ENCODE peak calls at places on chromosome 13, in four cellular contexts. J is IMR-90, M is transverse colon, X is H1. H is an unnamed sample.
A peak's percentile ranks its signal among the peaks of the same experiment; 100 is the strongest.

GRCh38 chr13:66659291-66660012 is 570.7 kb downstream of the PCDH9 start:
- DNase-seq in X (no peak), J (no peak), M (no peak), H (no peak)

GRCh38 chr13:51785592-51786424 is 18.2 kb downstream of the DHRS12 start:
- DNase-seq in J (peak; percentile 44), M (no peak), X (no peak), H (peak; percentile 53)

GRCh38 chr13:66264976-66265375 is 965.2 kb downstream of the PCDH9 start:
- DNase-seq in J (peak; percentile 1), M (no peak), X (no peak), H (no peak)

GRCh38 chr13:20943519-20944012 is 41.0 kb upstream of the XPO4 start:
- DNase-seq in J (peak; percentile 97), M (peak; percentile 91), X (peak; percentile 87), H (peak; percentile 92)

GRCh38 chr13:23579072-23579885 is 9.1 kb downstream of the TNFRSF19 start:
- DNase-seq in J (peak; percentile 87), X (peak; percentile 98), M (peak; percentile 92), H (peak; percentile 87)

GRCh38 chr13:81927347-81927746 is 1586.4 kb upstream of the SPRY2 start:
- DNase-seq in J (no peak), M (no peak), X (no peak), H (no peak)

GRCh38 chr13:96034662-96035061 is 18.5 kb downstream of the UGGT2 start:
- DNase-seq in X (no peak), M (no peak), J (no peak), H (no peak)

GRCh38 chr13:49055021-49055420 is 79.3 kb downstream of the FNDC3A start:
- DNase-seq in M (no peak), X (no peak), J (no peak), H (no peak)

GRCh38 chr13:26628706-26629105 is 71.2 kb downstream of the WASF3 start:
- DNase-seq in M (peak; percentile 11), J (peak; percentile 40), X (no peak), H (peak; percentile 24)

GRCh38 chr13:26585136-26585535 is 27.7 kb downstream of the WASF3 start:
- DNase-seq in X (no peak), M (no peak), J (peak; percentile 73), H (no peak)

GRCh38 chr13:33639158-33639557 is 178.8 kb upstream of the RFC3 start:
- DNase-seq in X (no peak), M (peak; percentile 22), J (peak; percentile 44), H (no peak)

GRCh38 chr13:32408999-32409313 is 19.0 kb downstream of the N4BP2L1 start:
- DNase-seq in X (no peak), M (no peak), J (no peak), H (peak; percentile 72)

GRCh38 chr13:84867246-84867645 is 932.0 kb downstream of the SLITRK6 start:
- DNase-seq in M (no peak), J (no peak), X (no peak), H (no peak)

GRCh38 chr13:25722893-25723292 is 328.9 kb downstream of the SHISA2 start:
- DNase-seq in X (no peak), J (no peak), M (no peak), H (no peak)

GRCh38 chr13:51523082-51523518 is 61.2 kb upstream of the WDFY2 start:
- DNase-seq in J (peak; percentile 69), X (no peak), M (peak; percentile 12), H (peak; percentile 23)

GRCh38 chr13:83881917-83882625 is at the start of gene SLITRK1:
- DNase-seq in J (peak; percentile 19), M (no peak), X (peak; percentile 93), H (peak; percentile 41)

GRCh38 chr13:71704650-71705049 is 162.4 kb downstream of the DACH1 start:
- DNase-seq in M (no peak), X (no peak), J (no peak), H (no peak)

GRCh38 chr13:104143760-104144406 is 1077.7 kb upstream of the SLC10A2 start:
- DNase-seq in X (peak; percentile 45), J (no peak), M (no peak), H (no peak)

GRCh38 chr13:33931397-33931987 is 113.5 kb downstream of the RFC3 start:
- DNase-seq in X (no peak), J (peak; percentile 53), M (no peak), H (no peak)

GRCh38 chr13:111904166-111904565 is 162.8 kb upstream of the SOX1 start:
- DNase-seq in X (peak; percentile 27), J (no peak), M (no peak), H (no peak)

GRCh38 chr13:98476106-98476505 is 100.8 kb downstream of the STK24 start:
- DNase-seq in M (no peak), X (no peak), J (no peak), H (no peak)

GRCh38 chr13:98478134-98479129 is 98.5 kb downstream of the STK24 start:
- DNase-seq in X (no peak), J (peak; percentile 36), M (no peak), H (no peak)

GRCh38 chr13:98475521-98475920 is 101.4 kb downstream of the STK24 start:
- DNase-seq in J (no peak), X (peak; percentile 78), M (no peak), H (no peak)

GRCh38 chr13:98474761-98475160 is 102.1 kb downstream of the STK24 start:
- DNase-seq in M (no peak), J (no peak), X (no peak), H (no peak)

GRCh38 chr13:98476538-98476966 is 100.4 kb downstream of the STK24 start:
- DNase-seq in J (peak; percentile 92), M (peak; percentile 74), X (no peak), H (peak; percentile 32)
- TF ChIP-seq POLR2A in J (no peak), M (no peak), X (no peak), H (no peak)

DNA sequence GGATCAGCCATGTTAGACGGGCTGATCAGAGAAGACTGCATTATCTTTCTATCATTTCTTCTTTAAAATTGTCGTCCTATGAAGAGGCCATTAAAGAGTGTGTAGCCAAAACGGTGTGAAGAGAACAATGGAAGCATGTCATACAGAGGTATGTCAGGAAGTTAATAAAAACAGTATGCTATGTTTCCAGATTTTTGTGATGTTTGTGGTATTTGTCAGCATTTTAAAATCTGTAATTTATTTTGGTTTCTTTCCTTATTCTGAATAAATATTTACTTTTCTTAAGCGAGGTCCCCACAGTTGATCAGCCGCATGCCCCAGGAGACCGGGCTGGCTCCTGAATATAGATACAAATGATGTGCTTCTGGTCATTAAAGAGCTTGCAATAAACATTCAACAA is 142.9 kb upstream of the SERP2 start:
- DNase-seq in M (no peak), X (no peak), J (no peak), H (no peak)
- H3K4me1 ChIP-seq in M (peaks cover 13% of the 10 kb centered on the region), X (peaks cover 4% of the 10 kb centered on the region), J (peaks cover 10% of the 10 kb centered on the region), H (peaks cover 31% of the 10 kb centered on the region)

DNA sequence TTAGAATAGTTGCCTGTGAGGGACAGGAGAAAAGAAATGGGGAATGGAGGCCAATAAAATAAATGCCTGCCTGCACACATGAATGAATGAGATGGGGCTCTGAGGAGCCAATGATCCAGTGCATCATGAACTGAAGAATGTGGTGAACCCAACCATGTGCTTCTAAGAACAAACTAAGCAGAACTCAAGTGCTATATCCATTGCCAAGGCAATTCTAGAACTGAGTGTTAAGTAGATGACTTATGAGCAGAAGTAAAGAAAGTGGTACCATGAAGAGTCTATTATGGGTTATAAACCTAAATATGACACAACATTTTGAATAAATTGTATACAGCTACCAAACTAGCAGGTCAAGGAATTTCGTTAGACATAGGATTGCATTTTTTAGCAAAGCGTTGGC is 186.1 kb downstream of the KATNAL1 start:
- DNase-seq in M (no peak), J (no peak), X (no peak), H (no peak)
- H3K4me3 ChIP-seq in M (no peak overlapping the region), J (no peak overlapping the region), X (no peak overlapping the region), H (no peak overlapping the region)

DNA sequence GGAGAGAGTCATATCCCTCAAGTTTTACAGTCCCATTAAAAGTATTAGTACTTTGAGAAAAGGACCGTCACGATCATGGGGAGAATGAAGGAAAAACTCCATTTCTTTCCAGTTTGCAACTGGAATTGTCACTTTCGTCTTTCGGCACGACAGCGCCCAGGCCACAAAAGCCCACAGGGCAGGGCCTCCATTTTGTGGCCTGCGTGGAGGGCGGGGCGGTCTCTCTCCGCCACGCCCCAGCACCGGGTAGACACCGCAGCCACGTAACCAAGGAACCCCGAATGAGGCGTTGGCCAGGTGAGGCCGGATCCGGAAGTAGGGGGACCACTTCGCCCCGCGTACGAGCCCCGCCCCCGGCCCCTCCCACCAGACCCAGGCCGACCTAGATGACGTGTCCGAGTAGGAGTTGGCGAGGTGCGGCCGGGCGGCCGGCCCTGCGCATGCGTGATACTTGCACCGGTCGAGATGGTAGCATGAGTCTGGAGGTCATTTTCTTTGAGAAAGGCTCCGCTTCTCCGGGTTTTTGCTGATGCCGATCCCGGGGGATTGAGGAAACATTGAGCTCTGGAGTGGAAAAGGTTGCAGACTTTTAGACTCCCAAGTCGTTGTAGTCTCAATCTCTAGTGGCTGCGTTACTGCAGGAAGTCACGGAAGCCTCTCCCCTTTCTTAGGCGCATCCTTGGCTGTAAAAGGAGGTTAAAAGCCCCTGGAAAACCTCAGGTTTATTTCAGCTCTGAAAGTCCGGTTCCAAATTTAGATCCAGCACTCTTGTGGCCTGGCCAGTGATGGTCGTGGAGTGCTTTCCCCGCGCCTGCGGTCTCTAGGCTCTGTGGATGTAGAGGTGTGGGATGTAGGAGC is 2.7 kb upstream of the TM9SF2 start:
- DNase-seq in M (peak; percentile 99), J (peak; percentile 95), X (peak; percentile 96), H (peak; percentile 98)
- TF ChIP-seq POLR2A in M (peak; percentile 82), J (no peak), X (no peak), H (peak; percentile 63)

DNA sequence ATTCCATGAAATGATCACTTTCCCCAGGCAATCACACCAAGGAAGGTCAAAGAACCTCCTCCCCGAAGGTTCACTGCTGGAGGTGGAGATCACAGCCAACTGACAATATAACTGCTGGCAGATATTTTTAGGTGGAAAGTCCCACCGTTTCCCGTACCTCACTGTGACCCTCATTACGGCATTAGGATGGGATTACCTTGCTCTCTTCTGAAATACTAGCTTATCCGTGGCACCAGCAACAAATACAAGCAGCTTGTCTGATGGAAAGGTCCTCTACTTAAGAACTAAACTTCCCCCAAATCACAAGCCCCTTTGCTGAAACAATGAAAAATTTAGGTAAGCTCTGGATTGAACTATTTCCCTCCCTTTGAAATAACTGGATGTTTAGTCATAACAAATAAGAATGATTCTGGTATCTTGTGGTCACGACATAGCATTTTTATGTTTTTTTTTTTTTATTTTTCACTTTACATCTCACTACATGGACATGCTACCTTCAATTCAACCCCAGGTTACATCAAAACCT is 178.9 kb downstream of the COL4A1 start:
- DNase-seq in M (no peak), X (no peak), J (peak; percentile 49), H (no peak)
- H3K4me1 ChIP-seq in M (peaks cover 5% of the 10 kb centered on the region), X (peaks cover 8% of the 10 kb centered on the region), J (peaks cover 22% of the 10 kb centered on the region), H (peaks cover 17% of the 10 kb centered on the region)

GRCh38 chr13:41974262-41974900 is 13.5 kb upstream of the VWA8 start:
- DNase-seq in J (no peak), M (no peak), X (no peak), H (no peak)

GRCh38 chr13:41981961-41982723 is 21.2 kb upstream of the VWA8 start:
- DNase-seq in M (no peak), J (peak; percentile 37), X (no peak), H (no peak)

GRCh38 chr13:41976491-41976890 is 15.6 kb upstream of the VWA8 start:
- DNase-seq in J (no peak), M (no peak), X (no peak), H (no peak)

GRCh38 chr13:41973247-41973741 is 12.4 kb upstream of the VWA8 start:
- DNase-seq in M (no peak), X (peak; percentile 76), J (no peak), H (peak; percentile 6)

GRCh38 chr13:41978007-41978406 is 17.1 kb upstream of the VWA8 start:
- DNase-seq in J (no peak), M (no peak), X (no peak), H (no peak)
- H3K4me3 ChIP-seq in J (no peak overlapping the region), M (no peak overlapping the region), X (no peak overlapping the region), H (no peak overlapping the region)

H was measured in thyroid gland.